ENCODE peak calls at places on chromosomes 7 and 10, in ten cellular contexts. I is heart left ventricle, O is right lobe of liver, T is neural progenitor cell, B is colonic mucosa, N is fibroblast of lung, J is cardiac muscle cell, U is DND-41, Z is stomach, R is breast epithelium. S is an unnamed sample.
A peak's percentile ranks its signal among the peaks of the same experiment; 100 is the strongest.

GRCh38 chr10:103273026-103273425 is 3.9 kb upstream of the INA start:
- DNase-seq in R (no peak), N (peak; percentile 98), Z (no peak), T (no peak), I (peak; percentile 31), B (no peak), O (no peak), U (no peak), J (peak; percentile 94), S (no peak)

GRCh38 chr10:126930506-126931458 is 25.6 kb downstream of the DOCK1 start:
- DNase-seq in N (no peak), J (peak; percentile 60), R (peak; percentile 35), I (no peak), O (no peak), Z (no peak), B (no peak), U (no peak), T (no peak), S (no peak)

GRCh38 chr10:123502983-123503382 is 163.2 kb upstream of the GPR26 start:
- DNase-seq in R (no peak), T (no peak), U (no peak), B (no peak), N (no peak), O (no peak), J (no peak), I (no peak), Z (no peak), S (no peak)

GRCh38 chr7:26398436-26399308 is 107.0 kb downstream of the SNX10 start:
- DNase-seq in B (peak; percentile 67), I (peak; percentile 75), R (peak; percentile 68), Z (peak; percentile 48), J (peak; percentile 68), T (peak; percentile 92), O (peak; percentile 54), N (peak; percentile 61), U (peak; percentile 16), S (peak; percentile 63)

GRCh38 chr7:100673942-100674431 is 447 bp downstream of the GNB2 start:
- DNase-seq in U (peak; percentile 60), I (no peak), R (no peak), B (peak; percentile 61), T (no peak), N (no peak), J (no peak), Z (no peak), O (peak; percentile 65), S (peak; percentile 60)

GRCh38 chr10:70378122-70378521 is 4.3 kb downstream of the LRRC20 start:
- DNase-seq in R (no peak), T (no peak), Z (no peak), O (no peak), U (no peak), J (peak; percentile 69), N (peak; percentile 97), I (no peak), B (no peak), S (peak; percentile 39)

GRCh38 chr10:4391683-4392082 is 434.3 kb upstream of the AKR1E2 start:
- DNase-seq in O (no peak), T (no peak), U (peak; percentile 38), R (no peak), I (no peak), N (no peak), J (peak; percentile 32), Z (no peak), B (no peak), S (no peak)

GRCh38 chr10:104333037-104333727 is 5.1 kb downstream of the ITPRIP start:
- DNase-seq in J (peak; percentile 47), U (no peak), Z (peak; percentile 24), T (no peak), I (no peak), R (peak; percentile 10), N (no peak), O (peak; percentile 43), B (peak; percentile 17), S (no peak)

GRCh38 chr10:235921-236320 is 100.7 kb downstream of the ZMYND11 start:
- DNase-seq in B (no peak), R (no peak), Z (no peak), T (no peak), J (no peak), N (no peak), U (no peak), O (no peak), I (no peak), S (no peak)

GRCh38 chr10:29448125-29448524 is 159.3 kb downstream of the LYZL1 start:
- DNase-seq in N (no peak), Z (no peak), B (no peak), U (no peak), R (no peak), J (no peak), T (no peak), I (peak; percentile 47), O (no peak), S (no peak)

GRCh38 chr7:20777377-20778062 is 9.2 kb downstream of the SP8 start:
- DNase-seq in O (no peak), R (no peak), T (no peak), J (no peak), I (no peak), N (no peak), B (no peak), Z (no peak), U (no peak), S (no peak)

GRCh38 chr10:46220187-46220586 is 66.6 kb upstream of the ANTXRL start:
- DNase-seq in Z (no peak), I (no peak), O (peak; percentile 42), U (no peak), J (no peak), N (no peak), R (no peak), T (no peak), B (no peak), S (no peak)

GRCh38 chr10:67107670-67108069 is 181.8 kb downstream of the LRRTM3 start:
- DNase-seq in U (no peak), Z (no peak), T (no peak), J (no peak), O (peak; percentile 30), R (no peak), B (no peak), N (no peak), I (no peak), S (no peak)

GRCh38 chr7:134140889-134141867 is 14.0 kb downstream of the LRGUK start:
- DNase-seq in N (peak; percentile 33), O (peak; percentile 74), R (peak; percentile 59), U (peak; percentile 46), I (peak; percentile 73), J (peak; percentile 74), Z (peak; percentile 70), B (peak; percentile 62), T (peak; percentile 71), S (peak; percentile 47)

GRCh38 chr10:28661035-28661434 is 16.3 kb upstream of the BAMBI start:
- DNase-seq in R (no peak), Z (no peak), B (no peak), J (peak; percentile 83), I (no peak), U (no peak), T (no peak), O (no peak), N (peak; percentile 91), S (no peak)

GRCh38 chr7:100562195-100563099 is 11.3 kb downstream of the SAP25 start:
- DNase-seq in U (no peak), T (no peak), I (no peak), B (no peak), J (no peak), Z (no peak), R (no peak), N (no peak), O (peak; percentile 64), S (no peak)

GRCh38 chr7:2713978-2714377 is 26.0 kb downstream of the AMZ1 start:
- DNase-seq in I (peak; percentile 16), Z (no peak), R (no peak), B (no peak), J (no peak), T (no peak), N (no peak), O (no peak), U (no peak), S (no peak)
- H3K27ac ChIP-seq in I (no peak overlapping the region), Z (no peak overlapping the region), R (no peak overlapping the region), B (no peak overlapping the region), J (peak overlapping the region; percentile 95), T (no peak overlapping the region), N (no peak overlapping the region), O (no peak overlapping the region), U (peak overlapping the region; percentile 10), S (no peak overlapping the region)

DNA sequence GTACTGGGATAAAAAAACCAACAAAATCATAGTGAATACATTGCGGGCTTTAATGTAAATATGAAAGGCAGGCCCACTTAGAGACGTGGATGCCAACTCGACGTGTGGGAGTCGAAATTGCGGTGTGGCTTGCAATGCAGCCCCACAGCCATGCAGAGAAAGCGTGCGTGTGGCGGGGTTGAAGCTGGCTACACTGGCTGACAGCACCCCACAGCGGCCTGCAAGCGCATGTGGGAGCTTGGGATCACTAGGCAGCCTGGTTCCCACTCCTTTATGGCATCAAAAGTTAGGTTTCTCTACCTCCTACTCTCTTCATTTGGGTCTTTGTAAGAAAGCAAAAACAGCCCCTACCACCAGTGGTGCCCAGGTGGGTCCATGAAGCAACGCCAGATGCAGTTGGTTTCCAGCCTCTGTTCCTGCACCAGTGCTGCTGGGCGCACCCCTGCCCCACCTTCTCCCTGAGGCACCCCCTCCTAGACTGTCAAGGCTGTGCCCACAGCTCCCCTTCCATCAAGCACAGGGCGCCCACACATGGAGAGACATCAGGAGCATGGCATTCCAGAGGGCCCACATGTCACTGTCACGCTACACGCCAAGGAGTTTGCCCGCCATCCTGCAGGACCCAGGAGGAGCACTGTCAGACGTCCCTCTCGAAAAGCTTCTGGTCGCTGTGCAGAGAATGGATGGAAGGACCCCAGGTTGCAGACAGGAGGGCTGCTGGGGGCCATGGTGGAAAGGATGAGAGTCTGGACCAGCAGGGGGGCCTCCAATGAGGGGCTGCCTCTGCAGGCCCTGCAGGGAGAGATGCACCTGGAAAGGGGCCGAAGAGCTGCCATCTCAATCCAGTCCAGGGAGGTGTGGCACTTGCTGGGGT is 142.9 kb downstream of the PAXIP1 start:
- DNase-seq in Z (no peak), J (no peak), B (no peak), U (no peak), T (no peak), I (no peak), R (no peak), N (no peak), O (no peak), S (no peak)
- TF ChIP-seq CTCF in Z (no peak), J (no peak), B (no peak), U (no peak), T (no peak), I (no peak), R (no peak), N (no peak), O (no peak), S (no peak)

DNA sequence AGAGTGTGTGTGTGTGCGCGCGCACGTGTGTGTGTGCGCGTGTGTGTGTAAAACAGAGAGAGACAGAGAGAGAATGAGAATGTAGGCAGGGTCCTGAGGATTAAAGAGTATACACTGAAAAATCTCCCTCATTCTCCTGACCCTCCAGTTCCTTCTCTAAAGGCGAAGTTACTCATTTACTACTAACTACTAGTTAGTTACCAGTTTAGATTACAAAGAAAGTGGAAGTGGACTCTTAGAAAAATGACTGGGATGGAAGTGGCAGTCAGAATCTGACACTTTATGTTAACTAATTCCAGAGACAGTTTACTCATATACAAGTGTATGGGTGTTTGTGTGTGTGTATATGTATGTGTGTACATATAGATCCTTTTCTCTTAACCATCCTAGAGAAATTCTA is 146.5 kb upstream of the LRRN3 start:
- DNase-seq in R (no peak), N (no peak), Z (no peak), B (no peak), T (no peak), O (no peak), U (no peak), I (no peak), J (no peak), S (no peak)
- H3K27me3 ChIP-seq in R (no peaks in the 10 kb centered on the region), N (no peaks in the 10 kb centered on the region), Z (no peaks in the 10 kb centered on the region), B (no peaks in the 10 kb centered on the region), T (no peaks in the 10 kb centered on the region), O (no peaks in the 10 kb centered on the region), U (no peaks in the 10 kb centered on the region), I (no peaks in the 10 kb centered on the region), J (no peaks in the 10 kb centered on the region), S (no peaks in the 10 kb centered on the region)

GRCh38 chr7:87199241-87199640 is 20.3 kb downstream of the TMEM243 start:
- DNase-seq in Z (no peak), I (no peak), B (no peak), T (no peak), O (no peak), U (no peak), N (no peak), J (no peak), R (no peak), S (no peak)
- H3K27ac ChIP-seq in Z (no peak overlapping the region), I (peak overlapping the region; percentile 3), B (no peak overlapping the region), T (no peak overlapping the region), O (no peak overlapping the region), U (no peak overlapping the region), N (no peak overlapping the region), J (peak overlapping the region; percentile 44), R (peak overlapping the region; percentile 15), S (no peak overlapping the region)

S was measured in uterus.